ENCODE peak calls at places on chromosomes 5 and 9, in seven cellular contexts. Q is aorta; G is CD4-positive, alpha-beta memory T cell; N is mucosa of descending colon; S is lower lobe of right lung; Z is CD4-positive, CD25-positive, alpha-beta regulatory T cell; K is body of pancreas. D is an unnamed sample. For H3K4me1, the result is how much of the 10 kb centered on the place peaks cover.

GRCh38 chr5:13316191-13316590 is 628.3 kb downstream of the DNAH5 start:
- DNase-seq in N (no peak), K (no peak), G (no peak), S (no peak), Q (no peak), Z (no peak), D (no peak)

GRCh38 chr9:20286154-20286553 is 336.1 kb downstream of the MLLT3 start:
- DNase-seq in K (no peak), G (no peak), N (no peak), S (no peak), Z (no peak), Q (no peak), D (no peak)

GRCh38 chr5:55440188-55440646 is 94.5 kb downstream of the PLPP1 start:
- DNase-seq in S (no peak), G (no peak), Q (no peak), K (no peak), N (no peak), Z (peak), D (no peak)

GRCh38 chr5:79495311-79495710 is 18.6 kb downstream of the HOMER1 start:
- DNase-seq in G (no peak), Z (no peak), N (no peak), Q (no peak), S (no peak), K (peak), D (no peak)

GRCh38 chr5:179436321-179437122 is 91.3 kb upstream of the ADAMTS2 start:
- DNase-seq in Q (no peak), Z (no peak), S (no peak), N (no peak), K (no peak), G (no peak), D (no peak)

GRCh38 chr9:134634190-134634589 is 7.4 kb upstream of the COL5A1 start:
- DNase-seq in S (peak), Q (peak), G (no peak), Z (no peak), K (no peak), N (peak), D (no peak)

GRCh38 chr9:98146101-98146991 is 27.3 kb upstream of the TRIM14 start:
- DNase-seq in Q (no peak), K (peak), G (no peak), S (peak), N (peak), Z (no peak), D (no peak)

GRCh38 chr5:74309050-74309449 is 331.5 kb downstream of the ENC1 start:
- DNase-seq in N (no peak), Q (no peak), Z (no peak), K (no peak), G (no peak), S (no peak), D (no peak)

GRCh38 chr5:69209607-69210006 is 20.2 kb downstream of the CENPH start:
- DNase-seq in N (no peak), K (no peak), Q (no peak), G (no peak), Z (no peak), S (no peak), D (no peak)

GRCh38 chr5:68154119-68154857 is 61.3 kb upstream of the PIK3R1 start:
- DNase-seq in G (no peak), S (no peak), N (no peak), Q (no peak), Z (no peak), K (no peak), D (no peak)

GRCh38 chr5:86671536-86671935 is 53.8 kb downstream of the COX7C start:
- DNase-seq in N (no peak), G (no peak), Q (no peak), Z (no peak), S (no peak), K (no peak), D (no peak)

GRCh38 chr9:36317766-36318165 is 59.5 kb upstream of the GNE start:
- DNase-seq in S (peak), Z (no peak), N (peak), K (peak), G (no peak), Q (no peak), D (no peak)

GRCh38 chr9:14706530-14707140 is 13.4 kb upstream of the ZDHHC21 start:
- DNase-seq in K (no peak), Z (no peak), N (no peak), G (no peak), S (no peak), Q (no peak), D (no peak)

GRCh38 chr5:159936686-159937329 is 20.5 kb downstream of the ADRA1B start:
- DNase-seq in S (no peak), N (no peak), G (no peak), Z (no peak), K (no peak), Q (no peak), D (no peak)

GRCh38 chr5:140261403-140262171 is 41.3 kb downstream of the PFDN1 start:
- DNase-seq in N (peak), G (peak), Z (peak), S (peak), Q (peak), K (peak), D (no peak)

GRCh38 chr5:34597034-34597433 is 59.1 kb upstream of the RAI14 start:
- DNase-seq in N (no peak), S (no peak), K (no peak), Z (no peak), G (no peak), Q (no peak), D (no peak)

GRCh38 chr5:137370511-137371071 is 128.5 kb downstream of the SPOCK1 start:
- DNase-seq in G (no peak), Z (no peak), N (no peak), Q (no peak), S (no peak), K (no peak), D (no peak)

GRCh38 chr5:61290815-61291214 is 41.2 kb upstream of the ZSWIM6 start:
- DNase-seq in Z (no peak), K (peak), G (no peak), S (no peak), Q (no peak), N (peak), D (no peak)

GRCh38 chr5:62538017-62538942 is 40.3 kb upstream of the LRRC70 start:
- DNase-seq in Q (no peak), S (no peak), K (no peak), Z (no peak), N (no peak), G (no peak), D (no peak)

GRCh38 chr5:893711-894110 is 1.0 kb downstream of the TRIP13 start:
- DNase-seq in N (no peak), G (no peak), K (no peak), Z (peak), S (no peak), Q (no peak), D (no peak)

GRCh38 chr5:130652178-130652577 is 512.9 kb downstream of the HINT1 start:
- DNase-seq in Q (no peak), Z (no peak), K (no peak), N (no peak), G (no peak), S (no peak), D (no peak)

GRCh38 chr9:117278656-117279055 is 136.2 kb downstream of the ASTN2 start:
- DNase-seq in Z (no peak), K (no peak), Q (no peak), G (no peak), S (no peak), N (no peak), D (no peak)

GRCh38 chr5:38468202-38468656 is 88.2 kb downstream of the LIFR start:
- DNase-seq in K (peak), S (no peak), N (no peak), G (no peak), Q (peak), Z (no peak), D (no peak)

GRCh38 chr5:92444888-92445287 is 1061.8 kb upstream of the ARRDC3 start:
- DNase-seq in Z (no peak), G (no peak), N (no peak), S (no peak), Q (no peak), K (no peak), D (no peak)

GRCh38 chr5:91283326-91283725 is 99.8 kb downstream of the ARRDC3 start:
- DNase-seq in N (no peak), S (no peak), Q (no peak), Z (no peak), G (no peak), K (no peak), D (no peak)

GRCh38 chr5:52560366-52560765 is 227.3 kb upstream of the ITGA1 start:
- DNase-seq in Q (no peak), N (no peak), K (no peak), Z (no peak), G (no peak), S (no peak), D (no peak)

GRCh38 chr5:177131019-177131320 is 2.6 kb upstream of the NSD1 start:
- DNase-seq in S (no peak), N (no peak), Q (peak), K (no peak), G (no peak), Z (no peak), D (no peak)

GRCh38 chr5:177131352-177131710 is 2.2 kb upstream of the NSD1 start:
- DNase-seq in N (no peak), Z (no peak), Q (no peak), G (no peak), K (no peak), S (no peak), D (no peak)

GRCh38 chr5:177133119-177133844 is at the start of gene NSD1:
- DNase-seq in G (peak), S (peak), N (peak), K (peak), Q (peak), Z (peak), D (peak)

GRCh38 chr5:177132504-177133118 is 962 bp upstream of the NSD1 start:
- DNase-seq in Q (no peak), G (no peak), S (no peak), Z (peak), K (no peak), N (peak), D (no peak)

DNA sequence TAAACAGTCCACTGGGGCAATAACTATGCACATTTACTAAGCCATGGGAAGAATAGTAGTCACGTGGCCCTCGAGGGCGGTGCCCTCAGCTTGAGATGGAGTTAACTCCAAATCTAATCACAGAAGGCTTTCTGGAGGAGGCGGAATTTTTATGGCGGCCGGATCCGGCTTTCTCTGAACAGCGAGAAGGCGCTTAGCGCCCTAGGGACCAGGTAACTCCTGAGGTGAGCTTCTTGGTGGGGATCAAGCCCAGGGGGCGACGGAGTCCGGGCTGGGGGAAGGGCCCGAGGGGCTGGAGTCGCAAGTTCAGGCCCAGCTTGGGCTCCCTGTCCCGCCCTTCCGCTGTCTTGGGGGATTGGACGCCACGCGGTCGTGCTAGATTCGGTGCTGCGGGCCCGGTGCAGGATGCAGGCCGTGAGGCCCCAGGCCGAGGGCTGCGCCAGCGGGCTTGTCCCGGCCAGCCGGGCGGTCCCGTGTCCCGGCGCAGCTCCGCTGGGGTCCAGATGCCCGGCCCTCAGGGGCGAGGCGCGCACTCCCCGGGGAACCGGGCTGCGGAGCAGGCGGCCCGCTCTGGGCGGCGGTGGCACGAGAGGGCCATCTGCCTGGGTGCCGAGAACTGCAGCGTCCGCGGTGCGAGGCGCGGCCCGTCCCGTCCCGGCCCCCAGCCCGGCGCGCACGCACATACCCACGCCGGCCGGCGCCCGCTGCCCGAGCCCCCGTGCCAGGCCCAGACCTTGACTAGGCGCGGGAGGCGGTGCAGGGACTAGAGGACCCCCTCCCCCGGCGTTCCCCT is 1.7 kb upstream of the NSD1 start:
- DNase-seq in S (peak), Z (no peak), Q (peak), N (peak), G (no peak), K (no peak), D (no peak)
- H3K4me3 ChIP-seq in S (peak), Z (no peak), Q (peak), N (no peak), G (no peak), K (no peak), D (no peak)

GRCh38 chr5:149780043-149780737 is 50.1 kb downstream of the PPARGC1B start:
- DNase-seq in K (no peak), Q (no peak), G (no peak), N (peak), S (no peak), Z (no peak), D (no peak)
- H3K4me1 ChIP-seq in K (under half), Q (under half), G (under half), N (half or more), S (under half), Z (under half), D (under half)

GRCh38 chr5:83551826-83552225 is 80.3 kb downstream of the VCAN start:
- DNase-seq in G (no peak), Z (no peak), N (no peak), S (no peak), Q (no peak), K (no peak), D (no peak)

GRCh38 chr5:83549681-83550080 is 78.1 kb downstream of the VCAN start:
- DNase-seq in K (no peak), S (no peak), N (no peak), Q (no peak), Z (no peak), G (no peak), D (no peak)

GRCh38 chr5:83547889-83548288 is 76.3 kb downstream of the VCAN start:
- DNase-seq in Z (no peak), K (no peak), N (no peak), Q (no peak), G (no peak), S (no peak), D (no peak)

GRCh38 chr5:83547156-83547555 is 75.6 kb downstream of the VCAN start:
- DNase-seq in S (no peak), Z (no peak), K (no peak), N (no peak), Q (no peak), G (no peak), D (no peak)

GRCh38 chr5:83548556-83548955 is 77.0 kb downstream of the VCAN start:
- DNase-seq in S (no peak), N (no peak), Z (no peak), K (no peak), Q (no peak), G (no peak), D (no peak)
- H3K4me3 ChIP-seq in S (no peak), N (no peak), Z (no peak), K (no peak), Q (no peak), G (no peak), D (no peak)

GRCh38 chr5:42429694-42430093 is 6.5 kb downstream of the GHR start:
- DNase-seq in N (no peak), Z (no peak), Q (no peak), S (no peak), G (no peak), K (no peak), D (no peak)

DNA sequence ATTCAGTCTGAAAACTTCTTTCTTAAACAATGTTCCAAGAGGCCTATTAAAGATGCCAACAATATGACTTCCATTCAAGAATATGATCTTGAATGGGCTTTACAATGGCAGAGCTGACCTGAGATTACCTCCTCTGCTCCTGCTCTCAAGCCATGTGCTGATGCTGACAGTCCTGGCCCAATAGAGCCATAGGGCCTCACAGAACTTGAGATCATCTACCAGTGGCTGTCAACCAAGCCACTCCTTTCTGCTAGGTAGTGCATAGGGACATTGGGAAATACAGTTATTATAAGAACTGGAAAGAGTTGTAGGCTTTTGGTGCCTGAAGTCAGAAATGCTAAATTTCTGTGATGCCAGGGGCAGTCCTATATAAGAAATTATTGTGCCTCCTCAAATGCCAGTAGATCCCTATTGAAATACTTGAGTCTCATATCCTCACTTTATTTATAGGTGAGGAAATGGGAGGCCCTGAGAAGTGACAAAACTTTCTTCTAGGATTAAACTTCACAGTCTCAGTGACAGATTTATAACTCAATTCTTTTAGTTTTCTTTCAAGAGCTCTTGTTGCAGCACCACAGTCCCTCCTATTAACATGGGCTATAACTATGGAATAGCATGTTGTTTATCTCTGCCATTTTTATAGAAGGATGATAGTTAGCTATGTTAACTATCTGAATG is 10.9 kb downstream of the GHR start:
- DNase-seq in G (no peak), Z (no peak), S (no peak), K (no peak), Q (no peak), N (no peak), D (no peak)
- H3K4me1 ChIP-seq in G (under half), Z (under half), S (under half), K (under half), Q (under half), N (under half), D (under half)

GRCh38 chr5:32536246-32536645 is 49.1 kb upstream of the SUB1 start:
- DNase-seq in S (no peak), Z (no peak), K (no peak), Q (no peak), G (no peak), N (no peak), D (no peak)

GRCh38 chr5:32538031-32538547 is 47.3 kb upstream of the SUB1 start:
- DNase-seq in Q (no peak), K (no peak), G (peak), S (no peak), Z (peak), N (no peak), D (peak)

GRCh38 chr5:32539981-32540380 is 45.4 kb upstream of the SUB1 start:
- DNase-seq in N (no peak), S (no peak), K (no peak), G (no peak), Z (no peak), Q (no peak), D (no peak)

GRCh38 chr5:32531885-32532520 is 53.4 kb upstream of the SUB1 start:
- DNase-seq in K (no peak), N (no peak), G (peak), Z (peak), S (no peak), Q (peak), D (peak)

DNA sequence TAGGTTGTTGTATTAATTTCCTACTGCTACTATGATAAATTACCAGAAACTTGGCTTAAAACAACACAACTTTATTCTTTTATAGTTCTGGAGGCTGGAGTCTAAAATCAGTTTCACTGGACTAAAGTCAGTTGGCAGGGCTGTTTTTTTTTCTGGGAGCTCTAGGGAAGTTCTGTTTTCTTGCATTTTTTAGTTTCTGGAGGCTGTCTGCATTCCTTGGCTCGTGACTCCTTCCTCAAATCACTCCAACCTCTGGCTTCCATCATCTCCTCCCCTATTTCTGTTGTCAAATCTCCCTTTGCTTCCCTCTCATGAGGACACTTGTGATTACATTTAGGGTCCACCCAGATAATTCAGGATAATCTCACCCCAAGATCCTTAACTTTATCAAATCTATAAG is 51.3 kb upstream of the SUB1 start:
- DNase-seq in N (no peak), Q (no peak), S (no peak), Z (no peak), G (no peak), K (peak), D (no peak)
- H3K4me3 ChIP-seq in N (no peak), Q (no peak), S (no peak), Z (peak), G (no peak), K (no peak), D (no peak)

DNA sequence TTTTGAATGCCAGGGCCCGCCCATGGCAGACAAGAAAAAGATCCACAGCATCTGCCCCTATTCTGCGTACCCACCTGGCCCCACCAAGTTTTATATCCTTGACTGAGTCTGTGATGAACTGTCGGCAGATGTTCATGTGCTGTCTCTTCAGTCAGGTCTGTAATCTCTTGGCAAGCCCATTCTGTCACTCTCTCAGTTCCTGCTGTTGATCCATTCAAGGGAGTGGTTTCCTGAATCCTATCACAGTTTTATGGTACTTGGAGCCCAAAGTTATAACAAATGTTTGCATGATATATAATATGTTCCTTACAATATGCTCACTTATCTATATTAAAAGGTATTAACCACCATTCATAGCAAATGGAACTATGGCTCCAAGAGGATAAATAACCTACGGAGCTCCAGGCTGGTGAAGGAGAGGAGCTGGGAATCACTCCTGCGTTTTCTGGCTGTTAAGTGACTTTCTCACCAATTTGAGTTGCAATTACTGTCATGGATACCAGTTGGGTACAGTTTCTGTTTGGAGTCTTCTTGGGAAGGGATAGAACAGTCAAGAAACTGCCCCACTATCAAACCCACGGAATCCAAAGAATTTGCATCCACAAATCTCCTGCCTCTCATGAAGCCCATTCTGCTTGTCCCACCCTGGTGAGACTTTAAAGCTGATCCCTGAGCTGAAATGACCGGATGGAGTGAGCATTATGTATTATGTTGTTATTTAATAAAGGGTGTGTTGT is 103.4 kb upstream of the SPRY4 start:
- DNase-seq in S (no peak), N (no peak), G (no peak), Q (no peak), Z (no peak), K (no peak), D (no peak)
- H3K4me1 ChIP-seq in S (under half), N (under half), G (half or more), Q (under half), Z (under half), K (under half), D (under half)

GRCh38 chr9:132350861-132351315 is 3.9 kb downstream of the SETX start:
- DNase-seq in N (no peak), G (peak), K (no peak), Q (no peak), S (no peak), Z (peak), D (peak)
- H3K4me3 ChIP-seq in N (no peak), G (no peak), K (no peak), Q (no peak), S (peak), Z (peak), D (peak)